ENCODE peak calls at places on chromosomes 6 and 20, in six cellular contexts. F is K562, U is HCT116, Q is HepG2, L is SK-N-SH, N is H1. D is an unnamed sample.

GRCh38 chr6:139996253-139996834 is 621.9 kb upstream of the CITED2 start:
- DNase-seq in F (no peak), U (no peak), Q (peak), L (no peak), N (no peak), D (peak)

GRCh38 chr6:31640612-31641011 is 11.8 kb downstream of the BAG6 start:
- DNase-seq in F (no peak), U (no peak), Q (no peak), L (no peak), N (no peak), D (no peak)

GRCh38 chr20:50053790-50054547 is 59.0 kb downstream of the UBE2V1 start:
- DNase-seq in F (no peak), U (no peak), Q (no peak), L (no peak), N (no peak), D (no peak)

GRCh38 chr6:33860706-33861474 is 57.1 kb upstream of the MLN start:
- DNase-seq in F (no peak), U (no peak), Q (no peak), L (no peak), N (no peak), D (no peak)

GRCh38 chr6:12049165-12049564 is 37.1 kb downstream of the HIVEP1 start:
- DNase-seq in F (no peak), U (no peak), Q (no peak), L (no peak), N (no peak), D (no peak)

GRCh38 chr20:35042268-35042667 is 50.3 kb downstream of the TRPC4AP start:
- DNase-seq in F (no peak), U (no peak), Q (no peak), L (no peak), N (no peak), D (no peak)

GRCh38 chr20:1108437-1108920 is 9.9 kb upstream of the PSMF1 start:
- DNase-seq in F (peak), U (peak), Q (peak), L (peak), N (no peak), D (no peak)

GRCh38 chr6:15171026-15171425 is 74.8 kb upstream of the JARID2 start:
- DNase-seq in F (no peak), U (no peak), Q (no peak), L (no peak), N (no peak), D (peak)

GRCh38 chr6:16683524-16684194 is 77.6 kb downstream of the ATXN1 start:
- DNase-seq in F (no peak), U (peak), Q (peak), L (no peak), N (no peak), D (no peak)

DNA sequence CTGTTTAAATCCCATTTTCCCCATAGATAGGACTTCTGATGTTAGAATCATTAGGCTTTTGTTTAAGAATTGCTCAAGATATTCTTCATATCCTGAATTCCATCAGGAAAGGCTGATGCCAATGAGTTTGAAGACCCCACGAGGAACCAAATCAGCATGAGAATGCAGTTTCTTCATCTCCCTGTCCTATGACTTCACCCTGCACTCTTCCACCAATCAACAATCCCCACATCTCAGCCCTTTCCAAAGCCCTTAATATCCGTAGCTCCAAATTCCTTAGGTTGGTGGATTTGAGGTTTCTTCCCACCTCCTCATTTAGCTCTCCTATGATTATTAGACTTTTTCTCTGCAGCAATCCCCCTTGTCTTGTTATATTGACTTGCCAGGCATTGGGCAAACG is 88.3 kb upstream of the PRND start:
- DNase-seq in F (no peak), U (no peak), Q (no peak), L (no peak), N (no peak), D (no peak)
- TF ChIP-seq JUND in F (no peak), U (no peak), Q (no peak), L (no peak), N (no peak), D (no peak)

DNA sequence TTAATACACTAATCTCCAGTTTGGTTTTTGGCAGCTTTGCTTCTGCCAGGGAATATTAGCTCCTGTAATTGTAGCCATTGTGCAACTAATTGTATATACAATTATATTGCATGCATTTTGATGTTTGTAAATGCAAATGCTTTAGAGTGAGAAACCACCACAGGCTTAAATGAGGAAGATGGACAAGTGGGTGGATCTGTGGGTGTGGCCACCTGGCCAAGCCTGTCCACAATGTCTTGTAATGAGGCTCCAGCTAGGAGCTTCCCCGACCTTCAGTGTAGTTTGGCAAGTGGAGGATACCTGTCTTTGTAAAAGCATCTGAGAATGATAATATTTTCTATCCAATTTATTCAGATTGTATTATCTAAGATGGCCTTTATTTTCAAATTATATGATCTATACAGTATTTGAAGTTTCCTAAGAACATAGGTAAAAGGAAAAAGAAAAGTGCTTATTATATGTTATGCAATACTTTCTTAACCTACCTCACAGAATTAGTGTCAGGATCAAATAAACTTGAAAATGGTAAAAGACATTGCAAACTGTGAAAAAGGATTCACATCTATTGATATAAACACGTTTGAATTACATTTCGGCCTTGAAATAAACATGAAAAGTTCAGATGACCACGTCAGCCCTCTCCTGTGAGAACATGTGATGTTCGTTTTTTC is 49.3 kb upstream of the ARID1B start:
- DNase-seq in F (no peak), U (no peak), Q (no peak), L (no peak), N (no peak), D (no peak)
- H2AFZ ChIP-seq in F (no peak), U (no peak), Q (no peak), L (no peak), N (no peak), D (no peak)

GRCh38 chr20:10551732-10552724 is 116.9 kb downstream of the SLX4IP start:
- DNase-seq in F (no peak), U (no peak), Q (no peak), L (no peak), N (peak), D (no peak)

GRCh38 chr20:10555865-10556308 is 117.9 kb downstream of the JAG1 start:
- DNase-seq in F (no peak), U (no peak), Q (peak), L (no peak), N (no peak), D (no peak)

GRCh38 chr20:10554285-10554684 is 119.2 kb downstream of the SLX4IP start:
- DNase-seq in F (no peak), U (no peak), Q (no peak), L (no peak), N (no peak), D (no peak)

GRCh38 chr20:10555393-10555792 is 118.4 kb downstream of the JAG1 start:
- DNase-seq in F (no peak), U (no peak), Q (no peak), L (no peak), N (no peak), D (no peak)

DNA sequence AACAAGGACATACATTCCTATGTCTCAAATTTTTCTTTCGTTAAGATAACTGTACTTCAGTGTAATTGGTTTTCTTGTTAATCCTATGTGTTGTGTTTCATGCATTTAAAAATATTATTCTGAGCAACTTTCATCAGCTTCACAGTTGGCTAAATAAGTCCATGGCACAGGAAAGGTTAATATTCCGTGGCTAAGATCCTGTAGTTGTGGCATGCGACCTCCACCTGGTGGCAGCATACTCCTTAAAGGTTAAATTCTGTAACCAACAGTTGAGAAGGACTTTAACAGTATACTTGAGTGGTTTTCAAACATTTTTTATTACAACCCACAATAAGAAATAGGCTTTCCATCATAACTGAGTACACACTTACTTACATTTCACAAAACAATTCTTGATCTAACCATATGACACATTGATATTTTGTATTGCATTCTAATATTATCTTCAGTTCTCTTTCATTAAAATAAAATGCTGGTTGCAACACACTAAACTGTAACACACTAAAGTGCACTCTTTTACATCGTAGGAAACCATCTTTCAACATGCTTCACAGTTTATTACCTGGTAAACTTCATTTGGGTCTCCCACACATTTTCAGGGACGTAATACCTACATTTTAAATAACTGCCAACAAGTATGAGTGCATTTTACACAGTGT is 118.3 kb downstream of the SLX4IP start:
- DNase-seq in F (peak), U (no peak), Q (peak), L (peak), N (no peak), D (no peak)
- TF ChIP-seq RAD21 in F (peak), U (peak), Q (peak), L (peak), N (peak), D (peak)

DNA sequence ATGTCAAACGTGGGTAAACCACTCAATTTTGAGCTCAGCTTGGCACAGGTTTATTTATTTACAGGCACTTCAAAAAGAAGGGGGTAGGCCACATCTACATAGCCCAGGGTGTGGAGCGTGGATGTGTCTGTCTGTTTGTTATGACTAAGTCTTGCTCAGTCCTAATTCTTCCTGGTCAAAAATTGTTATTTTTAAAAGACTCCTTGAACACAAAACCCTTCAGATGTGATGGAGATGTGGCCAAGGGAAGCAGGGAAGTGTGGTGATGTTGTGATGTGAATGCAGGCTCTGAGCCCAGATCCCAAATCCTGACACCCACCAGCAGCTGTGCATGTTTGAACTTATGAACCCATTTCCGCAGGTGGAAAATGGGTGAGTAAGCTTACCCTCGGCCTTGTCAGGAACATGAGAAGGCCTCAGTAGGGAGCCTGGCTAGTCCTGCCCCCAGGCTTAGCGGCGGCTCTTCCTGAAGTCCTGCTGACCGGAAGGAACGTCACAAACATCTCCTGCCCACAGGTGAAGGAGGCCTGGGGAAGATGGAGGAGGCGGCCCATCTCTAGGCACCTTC is 119.7 kb downstream of the MYLK4 start:
- DNase-seq in F (no peak), U (peak), Q (no peak), L (no peak), N (no peak), D (no peak)
- TF ChIP-seq JUND in F (no peak), U (no peak), Q (no peak), L (no peak), N (no peak), D (no peak)

DNA sequence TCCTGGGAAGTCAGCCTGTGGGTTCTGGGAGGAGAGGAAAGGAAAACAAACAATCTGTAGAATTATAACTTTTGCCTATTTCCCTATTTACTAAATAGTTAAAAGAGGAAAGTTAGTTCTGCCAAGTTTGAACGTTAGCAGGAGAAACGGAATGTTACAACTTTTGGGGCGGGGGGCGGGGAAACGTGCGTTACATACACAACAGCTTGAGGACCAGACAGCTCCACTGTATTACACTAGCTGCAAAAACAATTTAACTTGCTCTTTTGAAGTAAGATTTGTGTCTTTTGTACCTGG is 501 bp upstream of the PRDM1 start:
- DNase-seq in F (no peak), U (no peak), Q (no peak), L (no peak), N (no peak), D (no peak)
- H2AFZ ChIP-seq in F (peak), U (peak), Q (no peak), L (peak), N (peak), D (no peak)

GRCh38 chr20:44572551-44573500 is 9.6 kb upstream of the PKIG start:
- DNase-seq in F (no peak), U (no peak), Q (no peak), L (no peak), N (no peak), D (no peak)
- TF ChIP-seq RAD21 in F (no peak), U (no peak), Q (no peak), L (no peak), N (no peak), D (no peak)

GRCh38 chr20:22887796-22888195 is 147.3 kb upstream of the SSTR4 start:
- DNase-seq in F (no peak), U (no peak), Q (no peak), L (no peak), N (no peak), D (no peak)
- TF ChIP-seq JUND in F (no peak), U (no peak), Q (no peak), L (no peak), N (no peak), D (no peak)

DNA sequence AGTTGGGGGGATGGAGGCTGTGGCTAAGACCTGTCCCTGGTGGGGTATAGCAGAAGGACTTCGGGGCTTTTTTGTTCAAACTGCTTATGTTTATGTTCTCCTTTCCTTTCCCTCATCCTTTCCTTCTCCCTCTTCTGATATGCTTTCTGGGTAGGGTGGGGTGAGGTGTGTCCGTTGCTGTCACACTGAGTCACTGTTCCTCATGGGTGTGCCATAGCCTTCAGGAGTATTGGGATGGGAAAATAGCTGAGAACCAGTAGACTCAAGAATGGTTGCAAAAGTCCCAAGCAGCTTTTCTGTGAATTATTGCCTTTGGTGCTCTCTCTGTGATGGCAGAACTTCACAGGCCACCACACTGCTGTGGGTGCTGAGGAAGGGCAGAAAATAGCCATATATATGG is 39.6 kb downstream of the TPD52L1 start:
- DNase-seq in F (no peak), U (no peak), Q (no peak), L (no peak), N (no peak), D (no peak)
- H2AFZ ChIP-seq in F (peak), U (no peak), Q (no peak), L (no peak), N (no peak), D (no peak)

GRCh38 chr6:158718431-158719126 is 68.7 kb downstream of the SYTL3 start:
- DNase-seq in F (peak), U (peak), Q (peak), L (peak), N (peak), D (no peak)
- TF ChIP-seq RAD21 in F (peak), U (no peak), Q (peak), L (peak), N (peak), D (peak)